ENCODE peak calls at places on chromosomes 1 and 21, in five cellular contexts. Q is HuH-7.5; V is kidney epithelial cell; R is cerebellar nuclear complex; A is activated CD4-positive, CD25-positive, alpha-beta regulatory T cell treated with anti-CD3 and anti-CD28 coated beads, Interleukin-2, amount 50 U/mL, for 72 hours. W is an unnamed sample.

GRCh38 chr1:12372180-12372579 is 142.3 kb downstream of the VPS13D start:
- DNase-seq in R (no peak), A (no peak), Q (no peak), V (no peak), W (no peak)

GRCh38 chr1:24189528-24189927 is 2.4 kb upstream of the IFNLR1 start:
- DNase-seq in Q (no peak), V (no peak), A (no peak), R (no peak), W (no peak)

GRCh38 chr1:160420881-160421842 is 20.8 kb downstream of the VANGL2 start:
- DNase-seq in Q (no peak), R (no peak), A (no peak), V (no peak), W (no peak)

GRCh38 chr1:19532519-19532918 is 47.2 kb upstream of the CAPZB start:
- DNase-seq in R (no peak), A (no peak), V (no peak), Q (no peak), W (no peak)

GRCh38 chr1:210250998-210251679 is 18.5 kb downstream of the SERTAD4 start:
- DNase-seq in A (no peak), V (peak; percentile 86), Q (no peak), R (no peak), W (no peak)

GRCh38 chr1:151408891-151409290 is 9.5 kb downstream of the PSMB4 start:
- DNase-seq in V (no peak), A (no peak), Q (no peak), R (no peak), W (no peak)

GRCh38 chr1:54558434-54559030 is 10.5 kb downstream of the ACOT11 start:
- DNase-seq in R (no peak), Q (no peak), V (no peak), A (no peak), W (no peak)

GRCh38 chr1:214264196-214264595 is 16.8 kb upstream of the SMYD2 start:
- DNase-seq in R (no peak), V (peak; percentile 82), Q (no peak), A (no peak), W (no peak)

GRCh38 chr1:99661780-99662179 is 15.9 kb downstream of the PALMD start:
- DNase-seq in R (no peak), V (no peak), Q (no peak), A (no peak), W (no peak)

GRCh38 chr1:116911779-116912469 is 2.2 kb downstream of the PTGFRN start:
- DNase-seq in V (no peak), R (no peak), A (no peak), Q (no peak), W (no peak)

GRCh38 chr1:165898837-165899236 is 71.4 kb downstream of the UCK2 start:
- DNase-seq in V (peak; percentile 99), A (no peak), R (no peak), Q (no peak), W (no peak)

GRCh38 chr1:51322417-51323101 is 7.8 kb downstream of the TTC39A start:
- DNase-seq in R (no peak), Q (no peak), A (no peak), V (no peak), W (no peak)

GRCh38 chr1:225767591-225768540 is 9.8 kb upstream of the SRP9 start:
- DNase-seq in Q (peak; percentile 59), V (no peak), A (no peak), R (no peak), W (no peak)

GRCh38 chr1:33060579-33061083 is 20.3 kb upstream of the AZIN2 start:
- DNase-seq in R (no peak), A (no peak), V (no peak), Q (no peak), W (no peak)

GRCh38 chr21:14742119-14742518 is 196.0 kb upstream of the SAMSN1 start:
- DNase-seq in R (no peak), Q (no peak), V (no peak), A (no peak), W (no peak)

W was measured in central memory CD4-positive, alpha-beta T cell.